ENCODE peak calls at places on chromosomes 6 and 20, in five cellular contexts. K, I, B, V and R are unnamed samples.

GRCh38 chr6:107491791-107492674 is 2.1 kb downstream of the SOBP start:
- DNase-seq in K (no peak), I (no peak), B (no peak), V (no peak), R (peak; percentile 37)

GRCh38 chr6:38012573-38012972 is 193.0 kb downstream of the ZFAND3 start:
- DNase-seq in K (peak; percentile 59), I (no peak), B (peak; percentile 37), V (no peak), R (no peak)

GRCh38 chr6:68038815-68039408 is 596.2 kb upstream of the ADGRB3 start:
- DNase-seq in K (no peak), I (no peak), B (no peak), V (no peak), R (no peak)

GRCh38 chr6:125114248-125114858 is 39.2 kb upstream of the TPD52L1 start:
- DNase-seq in K (peak; percentile 64), I (no peak), B (peak; percentile 30), V (no peak), R (no peak)

GRCh38 chr6:30655743-30656094 is 8.8 kb downstream of the C6orf136 start:
- DNase-seq in K (no peak), I (no peak), B (no peak), V (no peak), R (no peak)

GRCh38 chr6:36914227-36914794 is 28.6 kb downstream of the C6orf89 start:
- DNase-seq in K (peak; percentile 24), I (peak; percentile 48), B (no peak), V (no peak), R (no peak)

GRCh38 chr6:135922746-135923145 is 71.2 kb downstream of the PDE7B start:
- DNase-seq in K (no peak), I (no peak), B (peak; percentile 49), V (no peak), R (peak; percentile 65)

GRCh38 chr20:51935003-51935358 is 132.7 kb upstream of the SALL4 start:
- DNase-seq in K (no peak), I (no peak), B (no peak), V (no peak), R (no peak)

GRCh38 chr20:50682947-50683530 is 8.3 kb downstream of the RIPOR3 start:
- DNase-seq in K (no peak), I (no peak), B (no peak), V (no peak), R (no peak)

GRCh38 chr20:9498322-9498721 is 16.1 kb upstream of the LAMP5 start:
- DNase-seq in K (no peak), I (no peak), B (no peak), V (no peak), R (no peak)

GRCh38 chr20:36644032-36644712 is 1.8 kb downstream of the SLA2 start:
- DNase-seq in K (no peak), I (no peak), B (no peak), V (no peak), R (no peak)

GRCh38 chr20:17687800-17688199 is 5.8 kb upstream of the RRBP1 start:
- DNase-seq in K (no peak), I (no peak), B (no peak), V (no peak), R (no peak)

GRCh38 chr6:7922596-7922995 is 12.0 kb upstream of the TXNDC5 start:
- DNase-seq in K (no peak), I (no peak), B (no peak), V (no peak), R (no peak)

GRCh38 chr6:161418458-161418945 is 144.6 kb upstream of the AGPAT4 start:
- DNase-seq in K (peak; percentile 81), I (no peak), B (peak; percentile 61), V (no peak), R (no peak)

GRCh38 chr6:98044168-98044567 is 761.2 kb upstream of the MMS22L start:
- DNase-seq in K (no peak), I (no peak), B (no peak), V (no peak), R (no peak)

GRCh38 chr6:75463896-75464295 is 29.7 kb downstream of the FILIP1 start:
- DNase-seq in K (no peak), I (no peak), B (no peak), V (no peak), R (no peak)

GRCh38 chr20:24718696-24719095 is 230.4 kb upstream of the CST7 start:
- DNase-seq in K (no peak), I (peak; percentile 13), B (no peak), V (no peak), R (no peak)

GRCh38 chr6:2971420-2972218 is at the start of gene SERPINB6:
- DNase-seq in K (peak; percentile 69), I (peak; percentile 77), B (peak; percentile 84), V (peak; percentile 88), R (peak; percentile 81)

GRCh38 chr20:24751551-24751950 is 197.5 kb upstream of the CST7 start:
- DNase-seq in K (no peak), I (no peak), B (no peak), V (no peak), R (no peak)

GRCh38 chr6:133814235-133814634 is 74.7 kb upstream of the TCF21 start:
- DNase-seq in K (no peak), I (no peak), B (no peak), V (no peak), R (no peak)

GRCh38 chr20:37453288-37453687 is 67.8 kb upstream of the NNAT start:
- DNase-seq in K (peak; percentile 4), I (no peak), B (no peak), V (no peak), R (no peak)

GRCh38 chr6:3290501-3291211 is 31.9 kb downstream of the PSMG4 start:
- DNase-seq in K (no peak), I (no peak), B (no peak), V (peak; percentile 55), R (no peak)

GRCh38 chr6:116385462-116385807 is 14.7 kb downstream of the DSE start:
- DNase-seq in K (no peak), I (no peak), B (no peak), V (no peak), R (no peak)

GRCh38 chr6:99905209-99906106 is 88.6 kb downstream of the MCHR2 start:
- DNase-seq in K (peak; percentile 73), I (no peak), B (peak; percentile 24), V (no peak), R (no peak)

GRCh38 chr6:130677766-130678165 is 149.4 kb upstream of the SMLR1 start:
- DNase-seq in K (no peak), I (no peak), B (no peak), V (no peak), R (no peak)

GRCh38 chr6:39053016-39053595 is 4.5 kb downstream of the GLP1R start:
- DNase-seq in K (no peak), I (no peak), B (no peak), V (peak; percentile 37), R (no peak)

GRCh38 chr20:62604796-62605195 is 37.5 kb upstream of the SLCO4A1 start:
- DNase-seq in K (no peak), I (no peak), B (no peak), V (no peak), R (no peak)

GRCh38 chr6:136158971-136159370 is 91.1 kb downstream of the MTFR2 start:
- DNase-seq in K (no peak), I (no peak), B (no peak), V (no peak), R (no peak)

GRCh38 chr6:108541843-108542795 is 18.6 kb upstream of the FOXO3 start:
- DNase-seq in K (peak; percentile 79), I (peak; percentile 75), B (peak; percentile 65), V (no peak), R (peak; percentile 62)

GRCh38 chr6:141783595-141783994 is 349.1 kb upstream of the GJE1 start:
- DNase-seq in K (peak; percentile 7), I (no peak), B (no peak), V (no peak), R (no peak)

DNA sequence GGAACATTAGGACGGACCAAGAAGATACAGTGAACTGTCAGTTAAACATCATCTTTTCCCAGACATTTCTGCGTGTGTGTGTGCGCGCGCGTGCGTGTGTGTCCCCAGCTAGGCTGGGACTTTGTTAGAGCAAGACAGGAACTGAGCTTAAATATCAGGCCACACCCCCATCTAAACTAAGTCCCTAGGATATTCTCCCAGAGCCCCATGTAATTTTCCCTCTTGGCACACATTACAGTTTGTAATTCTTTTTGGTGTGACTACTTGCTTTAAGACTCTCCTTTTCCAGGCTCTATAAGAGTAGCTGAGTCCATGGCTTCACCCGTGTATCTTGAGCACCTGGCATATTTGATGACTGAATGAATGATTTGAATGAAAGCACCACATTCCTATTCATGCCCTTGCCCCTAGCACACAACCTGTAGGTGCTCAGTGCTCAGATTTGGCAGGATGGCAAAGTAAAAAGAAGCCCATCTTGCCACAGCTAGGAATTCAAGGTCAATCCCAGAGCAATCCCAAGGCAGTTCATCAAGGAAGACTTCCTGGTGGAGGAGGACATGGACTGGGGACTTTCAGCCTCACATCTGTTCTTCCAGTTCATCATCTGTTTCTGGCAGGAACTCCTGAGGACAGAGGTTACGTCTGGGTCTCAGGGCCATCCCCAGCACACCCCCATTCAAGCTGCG is 69.2 kb downstream of the MRPL14 start:
- DNase-seq in K (no peak), I (no peak), B (no peak), V (no peak), R (no peak)
- H3K4me1 ChIP-seq in K (peaks cover 20% of the 10 kb centered on the region), I (peaks cover 21% of the 10 kb centered on the region), B (peaks cover 90% of the 10 kb centered on the region), V (peaks cover 56% of the 10 kb centered on the region), R (peaks cover 57% of the 10 kb centered on the region)

GRCh38 chr20:46787986-46788762 is 78.7 kb downstream of the SLC2A10 start:
- DNase-seq in K (no peak), I (no peak), B (no peak), V (no peak), R (no peak)

GRCh38 chr20:46785958-46786357 is 76.5 kb downstream of the SLC2A10 start:
- DNase-seq in K (no peak), I (no peak), B (no peak), V (no peak), R (no peak)

GRCh38 chr20:46791722-46792416 is 82.4 kb downstream of the SLC2A10 start:
- DNase-seq in K (no peak), I (no peak), B (no peak), V (no peak), R (no peak)

GRCh38 chr20:46786566-46786965 is 77.1 kb downstream of the SLC2A10 start:
- DNase-seq in K (no peak), I (no peak), B (no peak), V (no peak), R (no peak)

DNA sequence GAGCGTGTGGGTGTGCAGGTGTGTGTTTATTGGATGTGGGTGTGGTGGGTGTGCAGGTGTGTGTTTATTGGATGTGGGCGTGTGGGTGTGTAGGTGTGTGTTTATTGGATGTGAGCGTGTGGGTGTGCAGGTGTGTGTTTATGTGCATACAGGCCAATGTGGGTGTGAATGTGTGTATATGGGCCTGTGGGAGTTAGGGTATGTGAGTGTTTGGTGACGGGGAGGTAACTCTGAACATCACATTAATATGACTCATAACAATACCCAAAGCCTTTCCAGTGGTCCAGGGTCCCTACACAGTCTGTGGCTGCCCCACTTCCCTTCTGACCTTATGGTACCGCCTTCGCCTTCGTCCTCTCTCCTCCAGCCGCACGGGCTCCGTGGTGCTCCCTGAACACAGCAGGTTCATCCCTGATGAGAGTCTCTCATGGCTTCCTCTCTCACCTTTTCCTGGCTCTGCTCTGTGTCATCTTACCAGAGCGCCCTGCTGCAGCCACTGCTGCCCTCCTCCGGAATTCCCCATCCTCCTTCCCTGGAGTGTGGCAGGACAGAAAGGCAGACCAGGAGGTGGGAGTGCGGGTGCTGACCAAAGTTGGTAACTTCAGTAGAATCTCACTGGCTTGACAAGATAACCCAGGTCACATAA is 80.0 kb downstream of the SLC2A10 start:
- DNase-seq in K (no peak), I (no peak), B (no peak), V (no peak), R (no peak)
- H3K27me3 ChIP-seq in K (peaks cover 2% of the 10 kb centered on the region), I (no peaks in the 10 kb centered on the region), B (peaks cover 14% of the 10 kb centered on the region), V (peaks cover 17% of the 10 kb centered on the region), R (peaks cover 6% of the 10 kb centered on the region)

GRCh38 chr6:149059557-149059956 is 258.0 kb upstream of the TAB2 start:
- DNase-seq in K (no peak), I (no peak), B (no peak), V (no peak), R (no peak)
- H3K4me1 ChIP-seq in K (peaks cover 30% of the 10 kb centered on the region), I (peaks cover 9% of the 10 kb centered on the region), B (peaks cover 21% of the 10 kb centered on the region), V (peaks cover 24% of the 10 kb centered on the region), R (no peaks in the 10 kb centered on the region)

GRCh38 chr20:2698912-2699311 is 6.3 kb downstream of the EBF4 start:
- DNase-seq in K (no peak), I (peak; percentile 27), B (no peak), V (peak; percentile 48), R (no peak)
- H3K27me3 ChIP-seq in K (peaks cover 61% of the 10 kb centered on the region), I (no peaks in the 10 kb centered on the region), B (no peaks in the 10 kb centered on the region), V (peaks cover 22% of the 10 kb centered on the region), R (no peaks in the 10 kb centered on the region)